ENCODE peak calls at places on chromosomes 4 and X, in four cellular contexts. C, E, J and M are unnamed samples.

GRCh38 chrX:119089619-119090018 is 16.8 kb downstream of the CT47C1 start:
- DNase-seq in J (no peak), C (no peak), E (no peak), M (no peak)

GRCh38 chr4:15457401-15458201 is 12.1 kb upstream of the CC2D2A start:
- DNase-seq in C (peak; percentile 64), E (no peak), J (peak; percentile 20), M (peak; percentile 27)

GRCh38 chrX:124085063-124085462 is 123.6 kb downstream of the STAG2 start:
- DNase-seq in C (no peak), J (no peak), E (no peak), M (no peak)

GRCh38 chr4:38273369-38273768 is 313.2 kb downstream of the PTTG2 start:
- DNase-seq in E (no peak), C (no peak), J (no peak), M (no peak)

GRCh38 chr4:3526456-3526855 is 5.8 kb downstream of the LRPAP1 start:
- DNase-seq in E (no peak), C (no peak), J (no peak), M (no peak)

GRCh38 chr4:136651932-136652331 is 880.4 kb downstream of the PCDH18 start:
- DNase-seq in E (no peak), C (no peak), J (no peak), M (no peak)

GRCh38 chrX:65596270-65596669 is 61.7 kb upstream of the LAS1L start:
- DNase-seq in J (peak; percentile 43), C (no peak), E (no peak), M (no peak)

GRCh38 chrX:57925806-57926205 is 15.5 kb upstream of the ZXDA start:
- DNase-seq in J (no peak), E (no peak), C (no peak), M (no peak)

GRCh38 chr4:170139764-170140163 is 50.0 kb upstream of the AADAT start:
- DNase-seq in J (no peak), E (no peak), C (no peak), M (no peak)

GRCh38 chr4:85677286-85677685 is 202.3 kb downstream of the ARHGAP24 start:
- DNase-seq in J (no peak), E (no peak), C (no peak), M (no peak)

GRCh38 chrX:151754042-151754419 is 19.5 kb downstream of the CNGA2 start:
- DNase-seq in J (no peak), C (no peak), E (peak; percentile 11), M (no peak)

GRCh38 chrX:50200907-50201306 is at the start of gene AKAP4:
- DNase-seq in C (no peak), E (no peak), J (no peak), M (no peak)

GRCh38 chr4:100041646-100042045 is 91.6 kb upstream of the H2AZ1 start:
- DNase-seq in J (no peak), E (no peak), C (no peak), M (no peak)

GRCh38 chrX:17597836-17598434 is 139.4 kb upstream of the SCML1 start:
- DNase-seq in C (no peak), J (no peak), E (no peak), M (no peak)

GRCh38 chr4:127165971-127166370 is 466.8 kb upstream of the INTU start:
- DNase-seq in J (no peak), C (no peak), E (no peak), M (no peak)

GRCh38 chr4:42547805-42548204 is 109.1 kb downstream of the ATP8A1 start:
- DNase-seq in J (no peak), E (no peak), C (no peak), M (no peak)

GRCh38 chrX:24034485-24034884 is 7.5 kb upstream of the KLHL15 start:
- DNase-seq in C (no peak), J (no peak), E (no peak), M (no peak)

GRCh38 chrX:154484255-154485149 is 1.9 kb downstream of the UBL4A start:
- DNase-seq in E (no peak), J (no peak), C (no peak), M (peak; percentile 42)

GRCh38 chrX:72297953-72298730 is 7.6 kb downstream of the CITED1 start:
- DNase-seq in C (peak; percentile 71), J (no peak), E (no peak), M (peak; percentile 40)

DNA sequence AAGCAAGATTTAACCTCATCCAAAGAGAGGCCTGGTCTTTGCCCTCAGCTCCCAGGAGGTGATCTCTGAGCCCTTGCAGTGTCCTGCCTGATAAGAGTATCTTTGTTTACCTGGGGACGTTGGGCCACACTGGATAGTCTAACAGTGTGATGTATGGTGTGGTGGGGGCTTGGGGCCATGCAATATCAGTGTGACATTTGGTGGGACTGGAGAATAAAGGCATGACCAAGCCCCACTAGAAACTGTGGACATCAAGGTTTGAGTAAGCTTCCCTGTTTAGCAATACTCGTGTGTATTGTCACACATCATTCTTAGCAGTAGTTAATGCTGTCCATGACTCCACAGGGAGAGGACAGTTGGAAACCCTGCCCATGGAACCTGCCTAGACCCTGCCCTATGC is 34.4 kb downstream of the BBS12 start:
- DNase-seq in E (no peak), C (no peak), J (no peak), M (peak; percentile 83)
- TF ChIP-seq REST in E (no peak), C (no peak), J (no peak), M (no peak)

GRCh38 chrX:107398115-107398514 is 51.3 kb upstream of the FRMPD3 start:
- DNase-seq in E (no peak), J (no peak), C (no peak), M (no peak)

GRCh38 chrX:107396235-107396634 is 53.2 kb upstream of the FRMPD3 start:
- DNase-seq in J (no peak), E (no peak), C (no peak), M (no peak)
- TF ChIP-seq REST in J (peak; percentile 56), E (peak; percentile 73), C (peak; percentile 33), M (no peak)

GRCh38 chr4:139279723-139280620 is at the start of gene MGARP:
- DNase-seq in C (peak; percentile 93), J (no peak), E (peak; percentile 42), M (no peak)
- TF ChIP-seq REST in C (no peak), J (no peak), E (no peak), M (no peak)

GRCh38 chr4:113289736-113290135 is 240.3 kb downstream of the ANK2 start:
- DNase-seq in E (no peak), J (no peak), C (no peak), M (no peak)

GRCh38 chr4:113288257-113288656 is 238.8 kb downstream of the ANK2 start:
- DNase-seq in J (no peak), C (no peak), E (no peak), M (no peak)

GRCh38 chr4:113285512-113285911 is 236.1 kb downstream of the ANK2 start:
- DNase-seq in E (no peak), J (no peak), C (no peak), M (no peak)

GRCh38 chr4:113290666-113291065 is 241.2 kb downstream of the ANK2 start:
- DNase-seq in J (no peak), E (no peak), C (no peak), M (no peak)

DNA sequence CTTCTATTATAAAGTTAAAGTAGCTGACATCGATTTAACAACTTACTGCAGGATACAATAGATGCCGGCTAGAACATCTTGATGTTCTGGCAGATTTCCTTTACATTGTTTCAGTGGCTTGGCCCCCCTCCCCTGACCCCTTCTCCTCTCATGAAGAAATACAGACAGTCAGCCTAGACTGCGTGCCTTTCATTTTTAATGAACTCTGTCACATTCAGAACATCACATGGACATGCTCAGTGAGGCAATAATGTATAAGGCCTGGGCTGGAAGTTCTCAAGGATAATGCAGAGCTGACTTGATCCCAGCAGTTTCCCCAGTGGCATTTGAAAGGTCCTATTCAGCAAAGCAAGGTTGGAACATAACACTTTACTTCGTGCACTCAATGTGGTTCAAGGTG is 239.2 kb downstream of the ANK2 start:
- DNase-seq in C (no peak), J (no peak), E (no peak), M (no peak)
- TF ChIP-seq REST in C (no peak), J (no peak), E (no peak), M (no peak)

DNA sequence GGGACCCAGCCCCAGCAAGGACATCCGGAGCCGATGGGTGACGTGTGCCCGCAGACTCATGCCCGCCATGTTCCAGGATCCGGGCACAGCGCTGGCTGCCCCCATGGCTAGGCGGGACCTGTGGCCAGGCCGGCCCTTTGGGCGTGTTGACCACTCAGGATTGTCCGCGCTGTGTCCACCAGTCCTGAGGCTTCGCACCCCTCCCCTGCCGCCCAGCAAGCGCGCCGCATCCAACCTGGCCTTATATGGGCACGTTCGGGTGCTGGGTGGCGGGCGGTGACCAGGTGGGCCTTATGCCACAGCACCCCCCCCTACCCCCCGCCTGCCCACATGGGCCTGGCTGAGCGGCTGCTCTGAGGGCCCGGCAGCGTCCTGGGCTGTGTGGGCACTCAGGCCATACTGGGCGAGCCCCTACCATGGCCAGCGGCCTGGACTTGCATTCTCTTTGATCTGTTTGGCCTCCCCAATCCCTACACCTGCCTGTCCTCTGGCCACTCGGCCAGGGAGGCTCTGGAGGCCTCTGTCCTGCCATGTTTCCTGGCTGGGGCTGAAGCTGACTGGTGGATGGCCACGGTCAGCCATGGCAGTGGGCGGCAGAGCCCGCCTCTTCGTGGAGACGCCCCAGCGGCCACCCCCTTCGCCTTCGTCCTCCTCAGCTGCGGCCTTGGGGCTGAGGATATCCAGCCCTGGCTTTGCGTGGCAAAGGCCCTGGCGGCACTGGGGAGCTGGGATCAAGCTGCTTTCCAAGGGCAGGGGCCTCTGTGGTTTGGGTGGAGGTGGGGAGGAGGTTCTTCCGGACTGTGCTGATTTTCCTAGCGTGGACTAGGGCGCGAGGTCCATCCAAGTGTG is 2.0 kb downstream of the FGFRL1 start:
- DNase-seq in E (no peak), J (no peak), C (no peak), M (no peak)
- TF ChIP-seq REST in E (no peak), J (no peak), C (no peak), M (no peak)

DNA sequence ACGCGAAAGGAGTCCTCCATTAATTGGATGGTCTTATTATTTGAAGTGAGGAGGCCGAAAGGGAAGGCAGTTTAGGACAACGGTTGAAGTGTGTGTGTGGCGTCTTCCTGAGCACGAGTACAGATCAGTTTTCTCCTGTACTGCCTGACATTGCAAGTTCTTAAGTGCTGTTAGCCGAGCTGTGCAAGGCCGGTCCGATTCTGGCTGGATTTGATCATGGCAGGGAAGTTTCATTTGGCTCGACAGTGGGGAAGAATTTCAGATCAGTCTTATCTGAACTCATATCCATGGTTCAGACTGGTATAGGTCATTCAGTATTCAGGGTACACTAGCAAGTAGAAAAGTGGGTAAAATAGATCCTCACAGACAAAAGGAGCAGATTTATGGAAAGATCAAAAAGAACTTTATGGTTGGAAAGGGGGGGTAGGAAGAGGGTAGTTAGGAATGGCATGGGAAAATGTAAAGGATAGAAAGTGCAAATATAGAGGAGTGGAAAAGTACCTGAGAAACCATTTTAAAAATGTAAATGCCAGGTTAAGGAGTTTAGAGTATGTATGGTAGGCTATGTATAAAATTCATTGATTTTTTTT is 689 bp downstream of the THAP9 start:
- DNase-seq in C (no peak), E (no peak), J (no peak), M (no peak)
- TF ChIP-seq REST in C (no peak), E (no peak), J (no peak), M (peak; percentile 1)

GRCh38 chr4:168856312-168856711 is 153.7 kb downstream of the CBR4 start:
- DNase-seq in E (no peak), C (no peak), J (no peak), M (no peak)
- TF ChIP-seq REST in E (no peak), C (no peak), J (no peak), M (no peak)

DNA sequence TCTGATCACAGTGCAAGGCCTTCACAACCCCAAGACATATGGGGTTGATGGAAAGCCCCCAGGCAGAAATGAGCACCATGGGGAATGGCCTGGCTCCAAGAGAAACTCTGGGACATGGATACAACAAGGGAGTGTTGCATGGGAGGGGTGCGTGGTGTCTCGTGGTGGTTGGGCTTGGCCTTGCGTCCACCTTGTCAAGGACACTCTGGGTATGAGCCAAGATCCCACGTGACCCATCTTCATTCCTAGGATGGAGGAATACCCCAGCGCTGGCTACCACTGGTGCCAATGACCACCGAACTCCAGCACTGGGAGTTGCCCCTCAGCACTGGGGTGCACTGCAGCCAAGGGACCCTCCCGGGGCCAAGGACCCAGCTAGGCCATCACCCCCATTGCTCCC is 267.5 kb upstream of the AGTR2 start:
- DNase-seq in E (no peak), J (no peak), C (no peak), M (no peak)
- TF ChIP-seq REST in E (no peak), J (no peak), C (no peak), M (no peak)